ENCODE peak calls at places on chromosomes 6 and 20, in eight cellular contexts. D, R, S, T, I, F, V and U are unnamed samples. For H3K4me1, the result is how much of the 10 kb centered on the place peaks cover.

GRCh38 chr20:50191566-50192363 is 1.1 kb downstream of the CEBPB start:
- DNase-seq in F (no peak), S (no peak), V (no peak), D (peak), T (peak), I (peak), R (peak), U (peak)

GRCh38 chr6:137223370-137224131 is 4.4 kb upstream of the IFNGR1 start:
- DNase-seq in I (no peak), F (no peak), T (no peak), R (no peak), D (peak), S (no peak), V (no peak), U (no peak)

GRCh38 chr6:127494240-127494767 is 24.8 kb downstream of the MTCL3 start:
- DNase-seq in D (no peak), R (no peak), F (no peak), I (no peak), S (no peak), V (no peak), T (no peak), U (no peak)

GRCh38 chr20:6008254-6008653 is 45.6 kb downstream of the LRRN4 start:
- DNase-seq in D (peak), F (no peak), S (peak), T (no peak), V (peak), R (peak), I (no peak), U (peak)

GRCh38 chr20:49110767-49111694 is 64.9 kb downstream of the CSE1L start:
- DNase-seq in R (no peak), V (no peak), D (no peak), F (no peak), T (no peak), I (no peak), S (no peak), U (no peak)

GRCh38 chr6:147322299-147323162 is 118.3 kb downstream of the STXBP5 start:
- DNase-seq in V (no peak), F (peak), S (no peak), R (no peak), I (no peak), T (no peak), D (peak), U (no peak)

GRCh38 chr20:48722737-48723191 is 105.0 kb downstream of the PREX1 start:
- DNase-seq in F (no peak), V (no peak), I (no peak), D (no peak), T (no peak), S (peak), R (peak), U (no peak)

GRCh38 chr6:158253248-158253647 is 59.0 kb upstream of the TULP4 start:
- DNase-seq in S (no peak), V (no peak), R (no peak), T (no peak), I (no peak), D (no peak), F (no peak), U (no peak)

GRCh38 chr20:32763202-32763999 is 1.2 kb downstream of the DNMT3B start:
- DNase-seq in D (no peak), S (no peak), I (no peak), R (peak), F (no peak), T (no peak), V (no peak), U (no peak)

GRCh38 chr6:152680151-152680550 is 17.5 kb upstream of the MYCT1 start:
- DNase-seq in I (no peak), F (no peak), V (no peak), D (no peak), R (no peak), S (no peak), T (no peak), U (no peak)

GRCh38 chr6:117157448-117157847 is 107.9 kb upstream of the VGLL2 start:
- DNase-seq in D (no peak), T (no peak), S (no peak), R (no peak), F (no peak), I (no peak), V (no peak), U (no peak)

GRCh38 chr20:4811661-4812181 is 90.0 kb downstream of the PRND start:
- DNase-seq in F (peak), S (no peak), I (no peak), D (no peak), V (peak), R (peak), T (no peak), U (peak)

GRCh38 chr6:170290306-170291128 is at the start of gene DLL1:
- DNase-seq in I (no peak), D (peak), F (no peak), T (peak), S (no peak), V (no peak), R (peak), U (no peak)

GRCh38 chr6:51648774-51649173 is 438.6 kb downstream of the PKHD1 start:
- DNase-seq in T (no peak), I (no peak), R (no peak), D (no peak), S (no peak), F (no peak), V (no peak), U (no peak)

GRCh38 chr6:98946877-98947410 is 802 bp downstream of the FBXL4 start:
- DNase-seq in R (peak), D (peak), V (no peak), S (no peak), F (no peak), T (peak), I (no peak), U (no peak)

GRCh38 chr20:56195946-56196345 is 52.6 kb upstream of the MC3R start:
- DNase-seq in V (no peak), I (no peak), R (no peak), T (no peak), F (no peak), D (no peak), S (no peak), U (no peak)

GRCh38 chr20:20782221-20782620 is 69.8 kb upstream of the RALGAPA2 start:
- DNase-seq in R (peak), I (no peak), F (no peak), V (no peak), T (no peak), D (no peak), S (no peak), U (no peak)

GRCh38 chr6:79601020-79601609 is 30.0 kb upstream of the SH3BGRL2 start:
- DNase-seq in S (peak), T (no peak), F (no peak), R (no peak), V (no peak), I (no peak), D (peak), U (no peak)

GRCh38 chr6:8879334-8879733 is 444.0 kb upstream of the SLC35B3 start:
- DNase-seq in F (no peak), D (no peak), I (no peak), T (no peak), S (no peak), V (no peak), R (no peak), U (no peak)

DNA sequence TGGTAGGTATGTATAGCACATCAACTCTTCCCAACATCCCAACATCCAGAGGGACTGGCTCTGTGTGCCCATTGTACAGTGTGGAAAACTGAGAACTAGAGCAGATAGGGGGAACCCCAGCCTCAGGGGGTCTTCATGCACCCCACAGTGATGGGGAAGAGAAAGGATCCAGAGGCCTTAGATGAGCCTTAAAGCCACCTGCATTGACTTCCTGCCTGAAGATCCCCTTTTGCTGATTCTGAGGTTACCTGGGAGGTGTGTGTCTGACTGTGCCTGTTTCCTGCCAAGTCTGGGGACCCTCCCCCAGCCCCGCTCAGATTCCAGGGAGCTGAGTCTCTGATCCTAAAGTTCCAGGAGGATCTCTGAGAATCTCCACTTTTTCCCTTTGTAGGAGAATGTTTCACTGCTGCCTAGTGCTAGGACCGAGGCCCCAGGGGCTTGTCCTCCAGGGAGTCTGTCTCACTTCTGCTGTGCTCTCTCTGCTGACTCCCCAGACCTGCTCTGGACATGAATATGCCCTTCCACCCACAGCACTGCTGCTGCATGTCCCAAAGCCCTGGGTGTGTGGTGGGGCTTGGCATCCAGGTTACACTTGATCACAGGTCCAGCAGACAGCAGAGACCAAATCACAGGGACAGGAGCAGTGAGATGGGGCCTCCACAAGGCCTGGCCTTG is 12.8 kb upstream of the PGC start:
- DNase-seq in R (no peak), S (no peak), T (no peak), D (no peak), I (no peak), F (no peak), V (no peak), U (no peak)
- H3K4me1 ChIP-seq in R (under half), S (under half), T (under half), D (under half), I (under half), F (under half), V (under half), U (under half)

DNA sequence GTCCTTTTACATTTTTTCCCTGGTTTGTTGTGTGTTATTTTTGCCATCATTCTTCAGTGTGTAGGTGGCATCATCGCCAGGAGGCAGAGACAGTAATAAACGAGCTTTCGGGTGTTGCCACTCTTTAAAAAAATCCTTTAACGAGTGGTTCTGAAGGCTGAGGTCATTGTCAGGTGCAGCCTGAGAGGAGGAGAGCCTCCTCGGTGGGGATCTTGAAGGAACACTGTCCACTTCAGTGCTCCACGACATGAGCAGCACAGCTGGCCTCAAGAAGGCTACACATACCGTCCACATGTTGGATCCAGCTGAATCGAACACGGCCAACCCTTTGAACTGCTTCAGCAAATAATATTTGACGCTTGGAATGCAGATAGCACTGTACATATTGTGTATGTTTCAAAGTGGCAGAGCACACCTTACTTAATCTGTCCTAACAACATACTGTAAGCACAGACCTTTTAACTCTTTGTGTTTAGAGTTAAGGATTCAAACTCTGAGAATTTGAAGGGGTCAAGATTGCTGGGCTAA is 48.0 kb upstream of the FOXQ1 start:
- DNase-seq in F (no peak), I (no peak), D (no peak), S (no peak), T (no peak), R (no peak), V (no peak), U (no peak)
- TF ChIP-seq POLR2A in F (no peak), I (no peak), D (no peak), S (no peak), T (no peak), R (no peak), V (no peak), U (no peak)

GRCh38 chr20:61614311-61615100 is 362.4 kb downstream of the CDH4 start:
- DNase-seq in I (no peak), D (no peak), F (no peak), S (no peak), T (no peak), R (no peak), V (no peak), U (no peak)
- TF ChIP-seq CTCF in I (no peak), D (no peak), F (no peak), S (no peak), T (no peak), R (no peak), V (no peak), U (no peak)

GRCh38 chr6:156820089-156820798 is 43.1 kb downstream of the ARID1B start:
- DNase-seq in D (no peak), T (no peak), F (no peak), I (no peak), V (no peak), R (no peak), S (no peak), U (no peak)
- H3K4me1 ChIP-seq in D (under half), T (under half), F (under half), I (under half), V (half or more), R (half or more), S (under half), U (under half)

GRCh38 chr6:3058957-3059356 is 9.3 kb upstream of the RIPK1 start:
- DNase-seq in I (no peak), V (no peak), S (no peak), F (no peak), T (no peak), R (no peak), D (no peak), U (no peak)

GRCh38 chr6:3061501-3061941 is 6.8 kb upstream of the RIPK1 start:
- DNase-seq in S (no peak), V (no peak), I (no peak), T (no peak), R (no peak), D (peak), F (no peak), U (no peak)

GRCh38 chr6:3068329-3069223 is at the start of gene RIPK1:
- DNase-seq in R (peak), D (peak), T (peak), V (peak), I (peak), F (peak), S (peak), U (peak)

GRCh38 chr6:3063733-3064700 is 4.3 kb upstream of the RIPK1 start:
- DNase-seq in D (peak), R (peak), V (peak), F (peak), S (peak), I (peak), T (peak), U (peak)
- TF ChIP-seq POLR2A in D (peak), R (peak), V (peak), F (peak), S (peak), I (peak), T (peak), U (peak)

GRCh38 chr6:144999127-144999526 is 714.0 kb downstream of the UTRN start:
- DNase-seq in S (no peak), R (peak), I (no peak), F (no peak), T (no peak), D (peak), V (no peak), U (no peak)
- TF ChIP-seq CTCF in S (no peak), R (no peak), I (no peak), F (no peak), T (no peak), D (no peak), V (no peak), U (no peak)

GRCh38 chr6:109478848-109479624 is 4.0 kb downstream of the ZBTB24 start:
- DNase-seq in F (no peak), S (no peak), I (no peak), D (no peak), T (no peak), R (no peak), V (no peak), U (no peak)

GRCh38 chr6:109477725-109478124 is 5.3 kb downstream of the ZBTB24 start:
- DNase-seq in D (no peak), F (no peak), V (no peak), R (no peak), T (no peak), S (no peak), I (no peak), U (no peak)

GRCh38 chr6:109475625-109476024 is 7.4 kb downstream of the ZBTB24 start:
- DNase-seq in D (no peak), T (no peak), I (no peak), V (no peak), R (no peak), F (no peak), S (no peak), U (no peak)

GRCh38 chr6:109477184-109477583 is 5.8 kb downstream of the ZBTB24 start:
- DNase-seq in S (no peak), V (no peak), I (no peak), F (no peak), D (no peak), R (no peak), T (no peak), U (no peak)

GRCh38 chr6:109478222-109478805 is 4.7 kb downstream of the ZBTB24 start:
- DNase-seq in S (no peak), V (no peak), T (no peak), D (no peak), I (no peak), F (no peak), R (no peak), U (no peak)
- H3K4me1 ChIP-seq in S (under half), V (half or more), T (under half), D (under half), I (under half), F (under half), R (under half), U (half or more)

DNA sequence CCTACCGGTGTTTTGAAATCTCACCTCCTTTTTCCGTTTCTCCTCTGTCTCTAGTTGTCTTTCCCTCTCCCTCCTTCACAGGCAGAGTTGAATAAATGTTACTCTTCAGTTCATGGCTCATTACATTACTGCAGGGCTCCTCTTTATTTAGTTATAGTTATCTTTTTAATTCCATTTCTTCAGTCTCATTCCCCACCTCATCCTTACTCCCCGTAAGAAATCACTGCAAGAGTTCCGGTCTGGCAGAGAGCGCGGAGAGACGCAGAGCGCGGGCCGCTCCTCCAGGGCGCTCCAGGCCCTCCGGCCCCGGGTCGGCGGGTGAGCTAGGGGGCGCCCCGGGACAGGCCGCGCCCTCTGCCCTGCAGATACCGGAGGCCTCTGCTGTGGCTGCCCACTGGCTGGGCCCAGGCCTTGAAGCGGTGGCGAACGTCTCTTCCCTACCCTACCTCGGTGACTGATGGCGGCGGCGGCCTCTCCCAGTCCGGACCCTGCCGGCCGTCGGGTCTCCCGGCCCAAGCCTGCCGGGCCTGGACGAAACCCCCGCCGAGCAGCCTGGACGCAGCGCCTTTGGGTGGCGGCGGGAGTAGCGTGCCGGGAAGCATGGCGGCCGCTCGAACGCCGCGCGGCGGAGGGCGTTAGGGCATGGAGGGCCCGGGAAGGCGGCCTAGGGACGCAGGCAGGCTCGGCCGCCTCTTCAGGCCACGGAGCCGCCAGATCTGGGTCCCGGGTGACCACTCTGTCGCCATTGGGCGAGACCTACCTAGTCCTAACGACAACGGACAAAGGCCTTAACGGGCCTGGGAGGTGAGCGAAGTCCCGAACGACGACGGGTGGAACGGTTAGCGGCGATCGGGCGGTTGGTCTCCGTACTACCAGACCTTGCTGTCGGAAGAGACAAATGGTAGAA is 16.4 kb upstream of the HMGN4 start:
- DNase-seq in I (peak), F (no peak), R (peak), S (peak), T (peak), D (peak), V (peak), U (peak)
- TF ChIP-seq POLR2A in I (peak), F (peak), R (peak), S (peak), T (peak), D (peak), V (peak), U (no peak)

GRCh38 chr6:56549014-56549413 is 93.7 kb downstream of the DST start:
- DNase-seq in R (no peak), S (no peak), F (no peak), V (no peak), I (no peak), T (no peak), D (no peak), U (no peak)
- TF ChIP-seq CTCF in R (peak), S (no peak), F (peak), V (peak), I (no peak), T (no peak), D (peak), U (peak)

DNA sequence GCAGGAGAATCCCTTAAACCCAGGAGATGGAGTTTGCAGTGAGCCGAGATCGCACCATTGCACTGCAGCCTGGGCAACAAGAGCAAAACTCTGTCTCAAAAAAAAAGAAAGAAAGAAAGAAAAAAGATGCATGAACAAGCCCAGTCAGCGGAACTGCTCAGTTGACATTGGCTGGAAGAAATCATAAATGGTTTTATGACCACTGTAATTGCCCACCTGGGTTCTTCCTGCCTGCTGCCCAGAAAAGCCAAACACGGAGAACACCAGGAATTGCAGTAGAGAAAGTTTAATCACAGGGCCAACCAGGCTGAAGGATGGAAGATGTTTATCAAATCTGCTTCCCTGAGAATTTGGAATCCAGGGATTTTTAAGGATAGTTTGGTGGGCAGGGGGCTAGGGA is 22.7 kb downstream of the BAK1 start:
- DNase-seq in I (no peak), T (no peak), R (no peak), F (no peak), D (no peak), S (no peak), V (no peak), U (no peak)
- H3K4me1 ChIP-seq in I (under half), T (under half), R (under half), F (under half), D (under half), S (under half), V (under half), U (under half)